ENCODE peak calls at places on chromosomes 7 and 10, in nine cellular contexts. S is neural crest cell, A is BE2C, L is Peyer's patch, U is stomach, B is coronary artery, I is uterus, E is WERI-Rb-1, H is GM13976. W is an unnamed sample.

GRCh38 chr7:140557809-140558518 is 78.7 kb upstream of the MKRN1 start:
- DNase-seq in S (no peak), A (peak), L (no peak), U (no peak), B (no peak), I (no peak), E (no peak), H (no peak), W (no peak)

GRCh38 chr10:12031404-12031803 is 11.2 kb downstream of the UPF2 start:
- DNase-seq in S (no peak), A (no peak), L (no peak), U (no peak), B (no peak), I (no peak), E (no peak), H (no peak), W (no peak)

GRCh38 chr7:156640949-156641485 is 443 bp downstream of the RNF32 start:
- DNase-seq in S (no peak), A (no peak), L (no peak), U (peak), B (no peak), I (peak), E (no peak), H (no peak), W (no peak)

GRCh38 chr10:130336612-130337304 is 200.6 kb downstream of the GLRX3 start:
- DNase-seq in S (no peak), A (no peak), L (no peak), U (no peak), B (peak), I (no peak), E (peak), H (no peak), W (no peak)

GRCh38 chr7:130063036-130063435 is 7.3 kb upstream of the KLHDC10 start:
- DNase-seq in S (peak), A (peak), L (peak), U (peak), B (no peak), I (no peak), E (peak), H (peak), W (no peak)

GRCh38 chr7:148918058-148918596 is 34.0 kb upstream of the EZH2 start:
- DNase-seq in S (no peak), A (no peak), L (no peak), U (no peak), B (no peak), I (no peak), E (no peak), H (no peak), W (no peak)

GRCh38 chr7:19368540-19368939 is 223.3 kb upstream of the FERD3L start:
- DNase-seq in S (no peak), A (no peak), L (no peak), U (no peak), B (no peak), I (no peak), E (no peak), H (no peak), W (no peak)

GRCh38 chr7:34471844-34472243 is 186.2 kb upstream of the NPSR1 start:
- DNase-seq in S (no peak), A (no peak), L (no peak), U (no peak), B (no peak), I (no peak), E (no peak), H (no peak), W (no peak)

GRCh38 chr7:94324380-94325120 is 70.1 kb upstream of the COL1A2 start:
- DNase-seq in S (no peak), A (no peak), L (no peak), U (no peak), B (no peak), I (no peak), E (no peak), H (no peak), W (no peak)

GRCh38 chr10:121481222-121481621 is 117.0 kb downstream of the FGFR2 start:
- DNase-seq in S (no peak), A (no peak), L (no peak), U (no peak), B (no peak), I (no peak), E (no peak), H (no peak), W (no peak)

GRCh38 chr7:10592604-10593003 is 381.1 kb upstream of the PHF14 start:
- DNase-seq in S (no peak), A (no peak), L (no peak), U (no peak), B (no peak), I (no peak), E (no peak), H (no peak), W (no peak)

GRCh38 chr7:155377837-155378579 is 79.9 kb upstream of the EN2 start:
- DNase-seq in S (no peak), A (no peak), L (peak), U (no peak), B (no peak), I (no peak), E (peak), H (no peak), W (no peak)

GRCh38 chr10:84948644-84949043 is 620.3 kb downstream of the CCSER2 start:
- DNase-seq in S (no peak), A (no peak), L (no peak), U (no peak), B (no peak), I (no peak), E (no peak), H (no peak), W (no peak)

GRCh38 chr10:84943541-84943940 is 615.2 kb downstream of the CCSER2 start:
- DNase-seq in S (no peak), A (no peak), L (no peak), U (no peak), B (no peak), I (no peak), E (no peak), H (no peak), W (no peak)

GRCh38 chr10:84938117-84938905 is 609.9 kb downstream of the CCSER2 start:
- DNase-seq in S (no peak), A (peak), L (no peak), U (no peak), B (no peak), I (no peak), E (no peak), H (no peak), W (no peak)

GRCh38 chr10:84946984-84947383 is 618.6 kb downstream of the CCSER2 start:
- DNase-seq in S (no peak), A (no peak), L (no peak), U (no peak), B (no peak), I (no peak), E (no peak), H (no peak), W (no peak)

GRCh38 chr10:84944187-84944586 is 615.8 kb downstream of the CCSER2 start:
- DNase-seq in S (no peak), A (no peak), L (no peak), U (no peak), B (no peak), I (no peak), E (no peak), H (no peak), W (no peak)
- TF ChIP-seq CTCF in S (no peak), A (no peak), L (no peak), U (no peak), B (no peak), I (no peak), E (no peak), H (no peak), W (no peak)

GRCh38 chr10:58714436-58714835 is 201.8 kb downstream of the BICC1 start:
- DNase-seq in S (no peak), A (no peak), L (no peak), U (no peak), B (no peak), I (no peak), E (no peak), H (no peak), W (no peak)
- TF ChIP-seq CTCF in S (no peak), A (no peak), L (no peak), U (no peak), B (no peak), I (no peak), E (no peak), H (no peak), W (no peak)

DNA sequence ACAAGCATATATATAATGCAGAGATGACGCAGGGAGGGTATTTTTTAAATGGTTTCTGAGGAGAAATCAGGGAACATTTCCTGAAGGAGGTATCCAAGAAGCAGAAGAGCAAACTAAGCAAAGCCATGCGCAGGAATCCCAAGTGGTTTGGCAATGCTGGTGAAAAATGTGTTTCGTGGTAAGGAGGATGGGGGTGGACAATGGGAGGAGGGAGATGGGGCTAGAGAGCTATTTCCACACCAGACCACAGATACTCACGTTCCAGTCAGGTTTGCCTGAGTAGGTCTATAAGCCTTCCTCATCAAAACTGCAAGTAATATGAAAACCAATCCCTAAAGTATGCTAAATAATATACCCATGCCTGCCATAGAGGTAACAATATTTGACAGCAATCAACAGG is 223.7 kb upstream of the MKLN1 start:
- DNase-seq in S (no peak), A (no peak), L (no peak), U (no peak), B (no peak), I (no peak), E (no peak), H (no peak), W (no peak)
- TF ChIP-seq CTCF in S (no peak), A (no peak), L (no peak), U (no peak), B (no peak), I (no peak), E (no peak), H (no peak), W (no peak)

GRCh38 chr7:99616359-99617186 is at the start of gene ZSCAN25:
- DNase-seq in S (peak), A (peak), L (peak), U (peak), B (peak), I (peak), E (peak), H (peak), W (peak)
- TF ChIP-seq CTCF in S (peak), A (peak), L (peak), U (peak), B (no peak), I (peak), E (peak), H (peak), W (peak)

GRCh38 chr10:132507467-132507955 is 30.1 kb upstream of the INPP5A start:
- DNase-seq in S (no peak), A (no peak), L (no peak), U (peak), B (no peak), I (peak), E (no peak), H (no peak), W (no peak)

GRCh38 chr10:132507956-132508490 is 29.6 kb upstream of the INPP5A start:
- DNase-seq in S (no peak), A (no peak), L (peak), U (peak), B (peak), I (peak), E (no peak), H (no peak), W (no peak)

GRCh38 chr10:132509506-132510173 is 27.9 kb upstream of the INPP5A start:
- DNase-seq in S (no peak), A (no peak), L (peak), U (no peak), B (peak), I (peak), E (no peak), H (peak), W (no peak)

GRCh38 chr10:132510174-132510611 is 27.4 kb upstream of the INPP5A start:
- DNase-seq in S (no peak), A (no peak), L (peak), U (no peak), B (peak), I (peak), E (no peak), H (peak), W (no peak)

GRCh38 chr10:132508497-132509443 is 28.8 kb upstream of the INPP5A start:
- DNase-seq in S (no peak), A (no peak), L (peak), U (peak), B (peak), I (peak), E (no peak), H (peak), W (no peak)
- TF ChIP-seq CTCF in S (no peak), A (no peak), L (no peak), U (peak), B (peak), I (peak), E (no peak), H (no peak), W (no peak)

GRCh38 chr10:69320521-69320920 is 42.2 kb downstream of the HK1 start:
- DNase-seq in S (no peak), A (no peak), L (no peak), U (no peak), B (no peak), I (no peak), E (no peak), H (no peak), W (no peak)
- TF ChIP-seq CTCF in S (no peak), A (no peak), L (no peak), U (no peak), B (no peak), I (no peak), E (no peak), H (no peak), W (no peak)

GRCh38 chr7:142873281-142873784 is 12.2 kb downstream of the TRPV6 start:
- DNase-seq in S (no peak), A (peak), L (no peak), U (peak), B (peak), I (no peak), E (peak), H (peak), W (no peak)
- TF ChIP-seq CTCF in S (peak), A (peak), L (peak), U (peak), B (no peak), I (no peak), E (peak), H (no peak), W (peak)

W was measured in type B pancreatic cell.